ENCODE peak calls at places on chromosomes 13 and 19, in ten cellular contexts. G, B, J, M, Q, H, R, Z, D and I are unnamed samples. For H3K4me1, the result is how much of the 10 kb centered on the place peaks cover.

GRCh38 chr13:110329798-110330461 is 22.8 kb downstream of the COL4A2 start:
- ATAC-seq in Z (no peak), G (peak), J (no peak), B (peak), D (no peak), R (no peak), M (no peak), H (no peak), Q (no peak), I (peak)

GRCh38 chr13:46303743-46304385 is 83.2 kb downstream of the RUBCNL start:
- ATAC-seq in M (peak), R (peak), Q (no peak), D (no peak), H (no peak), J (peak), Z (no peak), B (no peak), G (no peak), I (no peak)

GRCh38 chr19:4657262-4657661 is 12.9 kb downstream of the MYDGF start:
- ATAC-seq in M (no peak), Z (no peak), B (no peak), G (no peak), H (no peak), R (no peak), J (no peak), D (no peak), Q (no peak), I (no peak)

GRCh38 chr13:97369269-97369893 is 64.6 kb upstream of the RAP2A start:
- ATAC-seq in B (no peak), J (peak), G (no peak), Z (no peak), R (no peak), M (peak), Q (peak), H (peak), D (peak), I (no peak)

GRCh38 chr19:3970313-3970807 is 539 bp downstream of the DAPK3 start:
- ATAC-seq in R (no peak), G (no peak), M (no peak), J (no peak), D (no peak), Z (no peak), B (no peak), Q (no peak), H (no peak), I (no peak)

GRCh38 chr19:34308381-34309367 is 54.3 kb downstream of the GARRE1 start:
- ATAC-seq in R (no peak), H (no peak), Q (peak), D (no peak), J (no peak), Z (no peak), M (peak), G (no peak), B (no peak), I (no peak)

GRCh38 chr19:22617614-22618325 is 16.4 kb upstream of the ZNF492 start:
- ATAC-seq in Z (peak), G (no peak), H (peak), J (no peak), R (peak), D (peak), M (no peak), B (peak), Q (peak), I (peak)

GRCh38 chr13:45396548-45397095 is 21.6 kb downstream of the SLC25A30 start:
- ATAC-seq in B (peak), D (peak), H (no peak), G (no peak), Q (peak), J (no peak), Z (no peak), R (peak), M (peak), I (no peak)

GRCh38 chr13:30759748-30760147 is 24.4 kb downstream of the ALOX5AP start:
- ATAC-seq in B (no peak), D (no peak), H (no peak), Z (no peak), M (no peak), Q (no peak), G (no peak), R (no peak), J (no peak), I (no peak)

GRCh38 chr13:35927554-35927953 is 203.6 kb downstream of the DCLK1 start:
- ATAC-seq in H (peak), Q (peak), M (no peak), Z (peak), B (peak), G (no peak), D (peak), R (peak), J (no peak), I (peak)

GRCh38 chr13:94558721-94559120 is 37.2 kb downstream of the TGDS start:
- ATAC-seq in Q (no peak), H (no peak), G (no peak), Z (no peak), J (peak), B (no peak), R (no peak), M (peak), D (no peak), I (no peak)

GRCh38 chr13:110306340-110306959 is 507 bp downstream of the COL4A1 start:
- ATAC-seq in G (no peak), D (peak), M (no peak), B (peak), Q (no peak), H (no peak), R (no peak), Z (no peak), J (no peak), I (no peak)

GRCh38 chr19:42369433-42370067 is 20.5 kb downstream of the CNFN start:
- ATAC-seq in D (no peak), M (no peak), H (no peak), G (no peak), B (no peak), Z (no peak), Q (no peak), R (no peak), J (no peak), I (no peak)

GRCh38 chr19:3025516-3025890 is 3.6 kb downstream of the TLE2 start:
- ATAC-seq in Q (no peak), M (no peak), D (no peak), H (no peak), Z (no peak), R (no peak), G (no peak), B (no peak), J (no peak), I (no peak)

GRCh38 chr13:67763316-67763715 is 533.2 kb upstream of the PCDH9 start:
- ATAC-seq in B (no peak), D (no peak), J (no peak), M (no peak), Z (no peak), R (no peak), G (no peak), H (no peak), Q (no peak), I (no peak)

GRCh38 chr13:80276371-80277289 is 64.3 kb downstream of the SPRY2 start:
- ATAC-seq in B (peak), Q (peak), J (no peak), G (no peak), R (peak), H (peak), Z (no peak), D (peak), M (no peak), I (peak)

GRCh38 chr19:48685583-48685982 is 10.2 kb upstream of the FUT2 start:
- ATAC-seq in Q (no peak), R (no peak), G (no peak), H (no peak), B (no peak), M (no peak), J (no peak), D (no peak), Z (no peak), I (no peak)
- H3K4me1 ChIP-seq in Q (under half), R (under half), G (under half), H (under half), B (under half), M (under half), J (under half), D (under half), Z (under half), I (under half)

GRCh38 chr19:39448271-39448670 is 2.9 kb downstream of the SUPT5H start:
- ATAC-seq in Q (no peak), J (no peak), R (no peak), H (no peak), G (no peak), Z (no peak), B (no peak), D (no peak), M (no peak), I (no peak)

GRCh38 chr19:39445258-39446071 is at the start of gene SUPT5H:
- ATAC-seq in J (peak), H (peak), Q (peak), G (peak), B (peak), M (peak), D (peak), R (peak), Z (peak), I (peak)

GRCh38 chr19:39444598-39445257 is 654 bp upstream of the SUPT5H start:
- ATAC-seq in R (no peak), J (peak), B (peak), Q (peak), G (peak), D (peak), M (peak), Z (peak), H (peak), I (peak)

GRCh38 chr19:39449116-39449797 is 3.9 kb downstream of the SUPT5H start:
- ATAC-seq in M (no peak), G (no peak), B (no peak), H (no peak), Q (no peak), Z (no peak), J (no peak), D (no peak), R (no peak), I (no peak)

GRCh38 chr19:39446365-39447084 is 1.1 kb downstream of the SUPT5H start:
- ATAC-seq in G (no peak), D (no peak), R (no peak), H (no peak), Z (no peak), Q (no peak), B (no peak), J (no peak), M (no peak), I (no peak)
- H3K4me1 ChIP-seq in G (under half), D (under half), R (under half), H (under half), Z (under half), Q (under half), B (under half), J (under half), M (under half), I (half or more)

GRCh38 chr13:40617801-40618356 is 48.6 kb downstream of the FOXO1 start:
- ATAC-seq in J (no peak), G (peak), H (no peak), B (no peak), Z (no peak), R (peak), D (no peak), Q (no peak), M (no peak), I (no peak)

GRCh38 chr13:40622761-40623160 is 43.7 kb downstream of the FOXO1 start:
- ATAC-seq in M (no peak), Q (no peak), J (no peak), B (no peak), H (no peak), Z (no peak), R (no peak), D (no peak), G (no peak), I (no peak)

GRCh38 chr13:40618581-40619478 is 47.6 kb downstream of the FOXO1 start:
- ATAC-seq in M (no peak), Z (no peak), H (no peak), J (no peak), Q (no peak), R (no peak), B (no peak), G (peak), D (no peak), I (no peak)

GRCh38 chr13:40622246-40622645 is 44.2 kb downstream of the FOXO1 start:
- ATAC-seq in B (no peak), Z (no peak), H (no peak), M (no peak), G (no peak), J (no peak), D (no peak), R (no peak), Q (no peak), I (no peak)

GRCh38 chr13:40619479-40619814 is 47.0 kb downstream of the FOXO1 start:
- ATAC-seq in Q (no peak), Z (no peak), H (peak), B (no peak), M (no peak), D (no peak), G (no peak), J (no peak), R (no peak), I (no peak)
- H3K4me1 ChIP-seq in Q (under half), Z (half or more), H (under half), B (under half), M (half or more), D (half or more), G (half or more), J (under half), R (under half), I (half or more)

GRCh38 chr19:45528744-45529453 is 21.6 kb downstream of the VASP start:
- ATAC-seq in B (peak), Q (peak), G (peak), M (peak), D (no peak), J (no peak), H (peak), R (peak), Z (peak), I (peak)
- H3K4me1 ChIP-seq in B (under half), Q (under half), G (under half), M (under half), D (under half), J (under half), H (under half), R (under half), Z (under half), I (under half)